ENCODE peak calls at places on chromosome 21, in six cellular contexts. P is chondrocyte, O is HFFc6, V is type B pancreatic cell, F is RWPE1, T is body of pancreas. X is an unnamed sample.

GRCh38 chr21:44955141-44955802 is 15.4 kb downstream of the SLX9 start:
- DNase-seq in F (no peak), P (no peak), V (no peak), T (no peak), O (no peak), X (no peak)

GRCh38 chr21:28229811-28230210 is 762.9 kb downstream of the LTN1 start:
- DNase-seq in V (no peak), P (no peak), O (peak), F (peak), T (no peak), X (no peak)

GRCh38 chr21:35467536-35467935 is 418.4 kb upstream of the RUNX1 start:
- DNase-seq in T (no peak), P (no peak), V (no peak), F (no peak), O (peak), X (no peak)

GRCh38 chr21:44994581-44995171 is 54.8 kb downstream of the SLX9 start:
- DNase-seq in O (no peak), T (no peak), F (no peak), V (no peak), P (no peak), X (no peak)

GRCh38 chr21:35528109-35529042 is 479.3 kb upstream of the RUNX1 start:
- DNase-seq in O (no peak), T (peak), F (no peak), P (no peak), V (no peak), X (peak)

GRCh38 chr21:29232601-29233541 is 65.9 kb upstream of the BACH1 start:
- DNase-seq in T (no peak), V (no peak), F (peak), O (peak), P (no peak), X (no peak)

GRCh38 chr21:45111703-45112102 is 37.3 kb downstream of the ADARB1 start:
- DNase-seq in F (no peak), O (no peak), T (no peak), V (no peak), P (no peak), X (no peak)

GRCh38 chr21:44919111-44919912 is 1.4 kb downstream of the ITGB2 start:
- DNase-seq in F (no peak), T (peak), O (no peak), P (no peak), V (no peak), X (no peak)

GRCh38 chr21:36297938-36298572 is 21.9 kb upstream of the MORC3 start:
- DNase-seq in T (peak), O (no peak), P (no peak), F (peak), V (no peak), X (peak)

GRCh38 chr21:35197191-35197590 is 148.1 kb upstream of the RUNX1 start:
- DNase-seq in O (no peak), P (no peak), F (no peak), V (no peak), T (no peak), X (no peak)

GRCh38 chr21:17783816-17784598 is 35.1 kb downstream of the C21orf91 start:
- DNase-seq in T (no peak), F (no peak), P (no peak), V (no peak), O (no peak), X (no peak)

GRCh38 chr21:45004481-45005263 is 64.8 kb downstream of the SLX9 start:
- DNase-seq in P (peak), V (no peak), T (no peak), F (no peak), O (no peak), X (no peak)

GRCh38 chr21:44865561-44866280 is 7.8 kb downstream of the PTTG1IP start:
- DNase-seq in O (no peak), P (no peak), T (no peak), F (no peak), V (no peak), X (no peak)

GRCh38 chr21:8988696-8989095 is 1532.7 kb upstream of the TPTE start:
- DNase-seq in T (no peak), V (no peak), P (no peak), F (no peak), O (no peak), X (no peak)

GRCh38 chr21:42671778-42672593 is 18.6 kb downstream of the PDE9A start:
- DNase-seq in O (no peak), F (no peak), P (no peak), V (no peak), T (no peak), X (no peak)

GRCh38 chr21:29885491-29885890 is 54.3 kb downstream of the GRIK1 start:
- DNase-seq in F (no peak), T (no peak), P (no peak), V (no peak), O (no peak), X (no peak)

GRCh38 chr21:28509031-28509430 is 483.6 kb downstream of the LTN1 start:
- DNase-seq in V (no peak), F (no peak), O (no peak), P (no peak), T (no peak), X (no peak)

GRCh38 chr21:14877581-14878228 is 187.1 kb downstream of the NRIP1 start:
- DNase-seq in P (no peak), O (peak), F (peak), V (no peak), T (no peak), X (peak)

GRCh38 chr21:35840197-35840799 is 220.0 kb downstream of the SETD4 start:
- DNase-seq in V (no peak), O (peak), F (peak), P (no peak), T (peak), X (peak)

GRCh38 chr21:14900611-14901010 is 164.2 kb downstream of the NRIP1 start:
- DNase-seq in F (no peak), T (no peak), V (no peak), P (no peak), O (peak), X (no peak)

GRCh38 chr21:31887596-31887920 is 14.7 kb downstream of the HUNK start:
- DNase-seq in F (no peak), O (no peak), V (no peak), P (no peak), T (no peak), X (no peak)

GRCh38 chr21:32073190-32073589 is 200.4 kb downstream of the HUNK start:
- DNase-seq in P (no peak), O (no peak), F (no peak), V (peak), T (no peak), X (no peak)

GRCh38 chr21:42393443-42393950 is 2.4 kb downstream of the TMPRSS3 start:
- DNase-seq in T (no peak), P (no peak), O (no peak), V (no peak), F (no peak), X (no peak)

GRCh38 chr21:44858291-44858690 is 15.2 kb downstream of the PTTG1IP start:
- DNase-seq in V (no peak), P (no peak), T (no peak), F (no peak), O (no peak), X (no peak)

GRCh38 chr21:22374218-22374969 is 1376.2 kb downstream of the NCAM2 start:
- DNase-seq in T (peak), V (no peak), P (no peak), O (no peak), F (no peak), X (no peak)

GRCh38 chr21:28936036-28936435 is 56.6 kb downstream of the LTN1 start:
- DNase-seq in V (no peak), O (no peak), P (no peak), F (no peak), T (no peak), X (no peak)

GRCh38 chr21:45281411-45282282 is 6.0 kb downstream of the POFUT2 start:
- DNase-seq in F (no peak), V (peak), T (no peak), P (no peak), O (no peak), X (no peak)

GRCh38 chr21:45471229-45472052 is 66.5 kb downstream of the COL18A1 start:
- DNase-seq in O (peak), P (peak), T (peak), F (peak), V (no peak), X (no peak)

GRCh38 chr21:44286716-44287632 is 1.3 kb downstream of the AIRE start:
- DNase-seq in F (no peak), P (no peak), T (no peak), V (no peak), O (no peak), X (no peak)

GRCh38 chr21:42362198-42362597 is 4.1 kb downstream of the TFF1 start:
- DNase-seq in P (peak), T (no peak), F (no peak), O (no peak), V (no peak), X (no peak)

GRCh38 chr21:45990741-45991605 is 9.4 kb downstream of the COL6A1 start:
- DNase-seq in T (no peak), V (no peak), F (no peak), O (no peak), P (peak), X (no peak)

GRCh38 chr21:35189077-35189863 is 140.2 kb upstream of the RUNX1 start:
- DNase-seq in F (no peak), O (peak), V (no peak), P (no peak), T (peak), X (peak)

GRCh38 chr21:45228656-45229240 is 58.9 kb downstream of the POFUT2 start:
- DNase-seq in T (no peak), O (no peak), P (no peak), F (no peak), V (no peak), X (no peak)

GRCh38 chr21:42010507-42011493 is 640 bp upstream of the ZBTB21 start:
- DNase-seq in T (peak), O (no peak), V (no peak), F (peak), P (no peak), X (peak)

GRCh38 chr21:44005071-44005470 is 7.0 kb upstream of the TRAPPC10 start:
- DNase-seq in F (no peak), V (no peak), P (peak), T (no peak), O (no peak), X (no peak)

DNA sequence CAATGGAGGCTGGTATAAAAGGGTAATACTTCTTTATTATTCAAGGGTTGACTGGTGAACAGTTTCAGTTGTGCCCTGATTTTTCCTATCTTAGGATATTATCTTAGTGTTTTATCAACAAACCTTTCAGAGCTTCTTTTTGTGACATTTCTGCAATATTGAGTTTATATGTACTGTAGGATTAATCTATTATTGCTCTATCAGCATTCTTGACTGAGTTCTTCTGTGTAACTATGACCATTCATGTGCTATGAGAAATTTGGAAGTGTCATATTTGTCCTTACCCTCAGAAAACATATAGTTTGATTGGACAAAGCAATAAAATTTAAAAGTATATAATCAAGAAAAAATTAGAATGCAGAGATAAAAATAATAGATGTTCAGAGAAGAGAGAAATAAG is 25.5 kb upstream of the MRPS6 start:
- DNase-seq in T (no peak), F (no peak), V (no peak), P (no peak), O (no peak), X (no peak)
- TF ChIP-seq CTCF in T (no peak), F (no peak), V (no peak), P (no peak), O (no peak), X (no peak)

GRCh38 chr21:38712076-38712475 is 93.7 kb upstream of the ETS2 start:
- DNase-seq in F (peak), V (no peak), O (peak), P (no peak), T (peak), X (no peak)
- TF ChIP-seq CTCF in F (peak), V (peak), O (peak), P (peak), T (peak), X (peak)

DNA sequence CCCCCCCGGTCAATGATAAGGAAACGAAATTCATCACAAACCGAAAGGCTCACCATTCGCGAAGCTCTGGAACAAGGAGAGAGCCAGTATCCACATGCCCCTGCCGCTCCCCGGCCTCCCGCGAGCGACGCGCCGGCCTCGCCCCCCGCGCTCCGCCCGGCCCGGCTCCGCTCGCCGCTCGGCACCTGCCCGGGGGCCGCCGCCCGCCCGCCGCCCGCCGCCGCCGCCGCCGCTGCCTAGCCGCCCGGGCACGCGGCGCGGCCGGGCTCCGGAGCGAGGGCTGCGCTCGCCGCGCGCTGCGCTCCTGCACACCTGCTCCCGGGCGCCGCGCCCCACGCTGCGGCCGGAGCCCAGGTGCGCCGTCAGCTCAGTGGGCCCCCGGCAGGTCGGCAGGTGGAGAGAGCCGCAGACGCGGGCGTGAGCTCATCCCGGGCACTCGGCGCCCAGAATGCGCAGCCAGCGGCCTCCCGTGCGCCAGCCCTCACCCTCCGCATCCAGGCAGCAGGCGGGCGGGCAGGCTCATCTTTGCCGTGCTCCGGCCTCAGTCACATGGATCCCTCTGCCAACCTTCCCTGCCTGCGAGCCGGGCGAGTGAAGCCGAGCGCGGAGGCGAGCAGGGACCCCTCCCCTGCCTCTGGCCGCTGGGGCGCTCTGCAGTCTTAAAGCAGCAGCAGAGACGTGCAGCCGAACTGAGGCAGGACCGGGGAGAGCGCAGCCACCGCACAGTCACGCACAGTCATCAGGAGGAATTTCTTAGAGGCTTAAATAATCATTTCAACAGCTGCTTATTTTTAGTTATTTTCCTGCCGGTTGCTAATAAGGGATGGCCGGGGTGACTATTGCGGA is at the start of gene DSCAM:
- DNase-seq in T (no peak), F (peak), V (no peak), P (no peak), O (no peak), X (no peak)
- TF ChIP-seq CTCF in T (no peak), F (no peak), V (no peak), P (no peak), O (no peak), X (no peak)

GRCh38 chr21:33892853-33893252 is 22.8 kb downstream of the ATP5PO start:
- DNase-seq in F (no peak), T (no peak), V (no peak), O (no peak), P (no peak), X (no peak)
- TF ChIP-seq CTCF in F (no peak), T (no peak), V (peak), O (peak), P (no peak), X (no peak)

DNA sequence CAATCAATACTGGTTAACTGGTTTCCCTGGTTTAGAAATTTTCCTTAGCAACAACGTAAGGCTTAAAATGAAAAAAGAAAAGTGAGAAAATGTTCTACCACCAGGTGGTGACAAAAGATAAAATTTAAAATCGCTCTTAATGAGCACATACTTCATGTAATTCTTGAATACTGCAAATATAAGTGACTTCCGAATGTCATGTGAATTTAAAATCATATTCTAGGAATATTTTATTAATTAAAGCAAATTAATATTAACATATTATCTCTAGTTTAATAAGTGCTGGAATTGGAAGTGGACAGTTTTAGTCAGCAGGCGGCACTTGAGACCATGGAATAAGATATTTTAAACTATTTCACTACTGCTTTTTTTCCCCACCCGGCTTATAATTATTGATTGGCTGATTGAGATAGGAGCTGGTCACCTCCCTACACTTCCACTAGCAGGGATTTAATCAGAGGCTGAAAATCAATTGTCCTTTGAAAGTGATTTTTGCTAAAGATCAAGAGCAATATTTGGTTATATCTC is 5.0 kb upstream of the ADAMTS1 start:
- DNase-seq in V (no peak), T (peak), O (peak), F (peak), P (no peak), X (no peak)
- TF ChIP-seq CTCF in V (peak), T (peak), O (peak), F (peak), P (peak), X (peak)

GRCh38 chr21:16569679-16570078 is 839.9 kb downstream of the USP25 start:
- DNase-seq in P (no peak), F (no peak), V (no peak), O (peak), T (no peak), X (no peak)
- TF ChIP-seq CTCF in P (no peak), F (no peak), V (no peak), O (no peak), T (no peak), X (no peak)

GRCh38 chr21:37710555-37711293 is 205.5 kb downstream of the KCNJ6 start:
- DNase-seq in T (no peak), F (no peak), V (no peak), O (peak), P (no peak), X (no peak)

GRCh38 chr21:37711294-37711844 is 204.9 kb downstream of the KCNJ6 start:
- DNase-seq in O (no peak), F (no peak), T (no peak), V (no peak), P (no peak), X (no peak)

GRCh38 chr21:37717534-37717933 is 198.7 kb downstream of the KCNJ6 start:
- DNase-seq in P (no peak), O (no peak), V (no peak), T (no peak), F (no peak), X (no peak)

GRCh38 chr21:37712204-37712934 is 203.9 kb downstream of the KCNJ6 start:
- DNase-seq in O (peak), F (peak), P (no peak), V (no peak), T (peak), X (peak)
- TF ChIP-seq CTCF in O (peak), F (peak), P (peak), V (peak), T (peak), X (peak)

GRCh38 chr21:25313891-25314646 is 293.2 kb downstream of the MRPL39 start:
- DNase-seq in F (peak), V (no peak), O (peak), P (no peak), T (no peak), X (no peak)
- TF ChIP-seq CTCF in F (peak), V (peak), O (peak), P (peak), T (peak), X (peak)

X was measured in GM13977.